ENCODE peak calls at places on chromosomes 4 and X, in ten cellular contexts. M, Z, V, O, F, X, H, Q, R and K are unnamed samples.

GRCh38 chrX:43551590-43551989 is 104.5 kb upstream of the MAOA start:
- DNase-seq in V (no peak), Q (no peak), M (no peak), R (no peak), F (no peak), O (no peak), H (peak), Z (peak), X (no peak), K (no peak)

GRCh38 chr4:173040200-173040599 is 128.4 kb upstream of the GALNT7 start:
- DNase-seq in O (no peak), Q (no peak), R (peak), M (no peak), Z (peak), H (peak), F (no peak), V (no peak), X (peak), K (no peak)

GRCh38 chr4:89752932-89753598 is 83.9 kb downstream of the SNCA start:
- DNase-seq in F (no peak), M (no peak), R (peak), X (no peak), Z (peak), Q (no peak), V (no peak), H (no peak), O (no peak), K (no peak)

GRCh38 chr4:140296335-140296753 is 77.1 kb upstream of the SCOC start:
- DNase-seq in Q (no peak), V (no peak), M (peak), H (peak), X (no peak), Z (peak), R (peak), F (no peak), O (peak), K (peak)

GRCh38 chr4:100736651-100737450 is 219.0 kb upstream of the EMCN start:
- DNase-seq in X (no peak), O (no peak), M (peak), H (peak), V (no peak), R (peak), F (no peak), Z (peak), Q (no peak), K (no peak)

GRCh38 chr4:145709336-145709735 is 29.4 kb downstream of the C4orf51 start:
- DNase-seq in H (no peak), R (no peak), F (no peak), X (no peak), Q (no peak), O (no peak), M (no peak), Z (no peak), V (no peak), K (no peak)

GRCh38 chr4:15027921-15028435 is 25.7 kb downstream of the CPEB2 start:
- DNase-seq in V (no peak), F (no peak), Q (no peak), M (no peak), O (no peak), X (no peak), H (no peak), Z (peak), R (no peak), K (no peak)

GRCh38 chr4:70734971-70735370 is 13.2 kb downstream of the RUFY3 start:
- DNase-seq in Z (no peak), H (peak), V (no peak), X (no peak), F (no peak), R (no peak), O (no peak), M (no peak), Q (no peak), K (no peak)

GRCh38 chr4:24477919-24478318 is 106.4 kb downstream of the DHX15 start:
- DNase-seq in V (no peak), O (peak), M (no peak), R (peak), Z (peak), H (peak), F (no peak), X (peak), Q (no peak), K (no peak)

GRCh38 chrX:44913656-44914531 is 40.9 kb downstream of the KDM6A start:
- DNase-seq in R (no peak), Q (no peak), Z (no peak), F (no peak), H (no peak), V (no peak), X (no peak), M (no peak), O (no peak), K (no peak)

GRCh38 chr4:92014060-92014459 is 289.7 kb upstream of the GRID2 start:
- DNase-seq in V (no peak), M (no peak), X (no peak), R (no peak), H (no peak), F (no peak), Z (peak), O (no peak), Q (no peak), K (no peak)

GRCh38 chr4:184506527-184507121 is 32.3 kb upstream of the IRF2 start:
- DNase-seq in M (no peak), Z (no peak), H (peak), X (no peak), R (no peak), F (no peak), Q (no peak), V (peak), O (no peak), K (no peak)

GRCh38 chrX:133668225-133668931 is 253.1 kb upstream of the GPC4 start:
- DNase-seq in M (no peak), Q (no peak), H (no peak), O (no peak), R (no peak), X (no peak), V (no peak), F (no peak), Z (no peak), K (no peak)

GRCh38 chr4:99683913-99684312 is 26.3 kb upstream of the C4orf54 start:
- DNase-seq in V (no peak), Z (no peak), R (no peak), Q (no peak), X (no peak), O (no peak), F (no peak), H (no peak), M (no peak), K (no peak)

GRCh38 chr4:91198951-91199350 is 1071.8 kb downstream of the CCSER1 start:
- DNase-seq in H (no peak), F (no peak), X (no peak), Q (no peak), M (no peak), Z (no peak), R (no peak), V (no peak), O (no peak), K (no peak)

GRCh38 chr4:186669159-186669720 is 54.4 kb downstream of the FAT1 start:
- DNase-seq in X (peak), Q (no peak), Z (peak), O (peak), F (no peak), H (peak), V (no peak), R (peak), M (no peak), K (no peak)

GRCh38 chr4:185803015-185803414 is 9.0 kb downstream of the SORBS2 start:
- DNase-seq in Z (peak), V (no peak), M (no peak), H (no peak), O (no peak), F (no peak), X (no peak), Q (no peak), R (no peak), K (no peak)

GRCh38 chrX:97210501-97210900 is 326.8 kb downstream of the RPA4 start:
- DNase-seq in O (no peak), Z (no peak), V (no peak), F (no peak), H (no peak), X (no peak), R (no peak), M (no peak), Q (no peak), K (no peak)

GRCh38 chr4:72505314-72505744 is 63.7 kb downstream of the ADAMTS3 start:
- DNase-seq in Q (no peak), H (peak), O (peak), R (peak), V (no peak), X (peak), F (no peak), Z (peak), M (peak), K (no peak)

GRCh38 chr4:143531368-143531767 is 17.9 kb downstream of the SMARCA5 start:
- DNase-seq in X (peak), R (no peak), H (peak), O (no peak), V (no peak), Q (no peak), M (no peak), F (no peak), Z (peak), K (no peak)

GRCh38 chr4:166602068-166602467 is 632.2 kb downstream of the SPOCK3 start:
- DNase-seq in X (no peak), Z (no peak), H (no peak), F (no peak), Q (no peak), M (no peak), O (no peak), V (no peak), R (no peak), K (no peak)

GRCh38 chr4:80173841-80174240 is 23.5 kb upstream of the PRDM8 start:
- DNase-seq in R (no peak), Q (no peak), O (no peak), H (no peak), M (no peak), X (no peak), V (no peak), F (no peak), Z (peak), K (no peak)

GRCh38 chr4:53477038-53477565 is 99.7 kb downstream of the FIP1L1 start:
- DNase-seq in X (peak), M (no peak), V (no peak), Q (no peak), R (no peak), O (no peak), Z (no peak), H (no peak), F (no peak), K (no peak)

GRCh38 chrX:42920752-42921151 is 142.8 kb upstream of the PPP1R2C start:
- DNase-seq in Z (no peak), X (no peak), F (no peak), Q (no peak), M (no peak), R (no peak), O (no peak), H (no peak), V (no peak), K (no peak)

GRCh38 chr4:85489273-85489672 is 14.3 kb downstream of the ARHGAP24 start:
- DNase-seq in F (no peak), Q (no peak), M (no peak), V (no peak), H (no peak), X (peak), O (no peak), Z (peak), R (peak), K (no peak)

GRCh38 chr4:168098257-168098717 is 6.0 kb downstream of the ANXA10 start:
- DNase-seq in R (peak), F (no peak), M (peak), H (no peak), Q (no peak), X (no peak), O (no peak), V (no peak), Z (peak), K (no peak)

GRCh38 chr4:104500452-104500851 is 5.8 kb upstream of the CXXC4 start:
- DNase-seq in F (no peak), V (no peak), O (no peak), X (peak), Q (no peak), R (no peak), Z (no peak), H (no peak), M (no peak), K (no peak)

GRCh38 chrX:40543661-40544328 is 37.0 kb upstream of the ATP6AP2 start:
- DNase-seq in Z (peak), V (no peak), Q (no peak), O (no peak), M (peak), F (no peak), H (peak), X (peak), R (peak), K (no peak)

GRCh38 chrX:110665636-110666035 is 130.0 kb downstream of the CHRDL1 start:
- DNase-seq in H (peak), O (peak), X (peak), M (no peak), Q (no peak), Z (peak), F (peak), R (peak), V (no peak), K (no peak)

GRCh38 chrX:125507119-125507518 is 187.4 kb downstream of the TEX13C start:
- DNase-seq in X (no peak), R (no peak), O (no peak), Q (no peak), V (no peak), M (no peak), Z (peak), F (no peak), H (no peak), K (no peak)

GRCh38 chr4:171281359-171281758 is 531.8 kb upstream of the GALNTL6 start:
- DNase-seq in O (peak), M (no peak), R (no peak), Z (no peak), H (peak), F (no peak), V (no peak), Q (no peak), X (peak), K (no peak)

GRCh38 chr4:129014566-129015509 is 78.5 kb downstream of the SCLT1 start:
- DNase-seq in F (no peak), Z (no peak), R (no peak), X (no peak), H (no peak), V (no peak), Q (no peak), M (no peak), O (no peak), K (no peak)
- TF ChIP-seq CTCF in F (no peak), Z (no peak), R (no peak), X (no peak), H (no peak), V (no peak), Q (no peak), M (no peak), O (no peak), K (no peak)

DNA sequence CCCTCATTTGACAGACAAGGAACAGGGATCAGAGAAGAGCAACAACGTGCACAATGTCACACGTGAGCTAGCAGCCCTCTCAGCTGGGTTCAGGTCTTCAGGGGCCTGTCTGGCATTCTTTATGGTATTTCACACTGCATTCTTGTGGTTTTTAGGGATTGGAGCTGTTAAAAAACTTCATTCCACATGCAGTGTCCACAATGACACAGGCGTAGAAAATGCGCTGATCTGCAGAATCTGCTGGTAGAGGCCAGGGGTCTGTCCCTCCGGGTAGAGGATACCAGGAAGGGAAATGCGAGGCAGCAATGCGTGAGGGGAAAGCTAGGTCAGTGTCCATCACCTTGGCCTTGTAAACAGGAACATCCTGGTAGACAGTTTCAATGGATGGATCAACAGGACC is 36.6 kb downstream of the MAP7D3 start:
- DNase-seq in Z (peak), M (no peak), R (peak), V (no peak), O (no peak), F (no peak), X (no peak), H (peak), Q (no peak), K (no peak)
- TF ChIP-seq CTCF in Z (no peak), M (no peak), R (no peak), V (no peak), O (no peak), F (no peak), X (no peak), H (no peak), Q (no peak), K (no peak)

DNA sequence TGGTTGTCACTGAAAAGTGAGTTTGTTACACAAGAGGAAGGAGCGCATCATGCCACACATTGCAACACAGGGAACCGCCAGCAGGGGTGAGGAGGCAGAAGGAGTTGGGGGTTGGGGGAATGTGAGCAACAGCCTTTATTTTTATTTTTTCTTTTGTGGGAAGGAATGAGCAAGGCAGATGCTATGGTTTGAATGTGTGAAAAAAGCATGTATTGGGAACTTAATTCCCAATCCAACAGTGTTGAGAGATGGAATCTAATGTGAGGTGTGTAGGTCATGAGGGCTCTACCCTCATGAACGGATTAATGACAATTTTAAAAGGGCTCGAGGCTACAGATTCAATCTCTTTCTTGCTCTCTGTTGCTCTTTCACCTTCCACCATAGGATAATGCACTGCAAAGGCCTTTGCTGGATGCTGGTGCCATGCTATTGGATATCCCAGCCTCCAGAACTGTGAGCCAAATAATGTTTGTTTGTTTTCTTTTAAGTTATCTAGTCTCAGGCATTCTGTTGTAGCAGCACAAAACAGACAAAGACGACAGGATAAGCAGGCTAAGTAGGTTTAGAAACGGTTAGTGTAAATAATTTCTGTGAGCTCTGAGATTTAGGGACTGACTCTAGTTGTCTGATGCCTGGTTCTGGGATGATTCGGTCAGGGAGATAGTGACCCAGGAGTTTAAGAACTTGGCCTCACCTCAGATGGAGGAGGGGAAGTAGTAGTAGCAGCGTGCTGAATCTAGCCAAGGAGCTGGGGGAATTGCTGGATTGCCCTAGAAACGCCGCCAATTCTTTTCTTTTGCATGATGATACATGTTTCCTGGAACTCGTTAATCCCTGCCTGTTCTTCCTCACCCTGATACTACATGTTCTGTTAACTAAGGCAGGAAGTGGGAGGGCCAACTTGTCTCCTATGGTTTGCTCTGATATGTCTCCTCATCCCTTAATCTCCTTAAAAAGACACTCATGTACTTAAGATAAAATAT is 156.6 kb upstream of the CTSO start:
- DNase-seq in X (no peak), H (peak), O (peak), Z (peak), R (peak), F (no peak), Q (no peak), M (no peak), V (no peak), K (no peak)
- TF ChIP-seq CTCF in X (peak), H (peak), O (no peak), Z (peak), R (no peak), F (peak), Q (no peak), M (peak), V (no peak), K (no peak)

GRCh38 chrX:8242431-8242830 is 71.4 kb upstream of the VCX2 start:
- DNase-seq in R (no peak), V (no peak), H (no peak), Z (peak), Q (no peak), M (no peak), X (no peak), O (no peak), F (no peak), K (no peak)

GRCh38 chrX:8235026-8235425 is 64.0 kb upstream of the VCX2 start:
- DNase-seq in M (no peak), H (no peak), V (no peak), F (no peak), Z (peak), R (no peak), X (no peak), Q (no peak), O (no peak), K (no peak)

GRCh38 chrX:8233091-8233490 is 62.0 kb upstream of the VCX2 start:
- DNase-seq in X (no peak), Z (peak), V (no peak), R (no peak), F (no peak), Q (no peak), M (no peak), H (no peak), O (no peak), K (no peak)

GRCh38 chrX:8237718-8238117 is 66.7 kb upstream of the VCX2 start:
- DNase-seq in F (no peak), X (peak), R (no peak), Z (no peak), H (no peak), V (peak), Q (no peak), M (no peak), O (no peak), K (no peak)
- TF ChIP-seq CTCF in F (no peak), X (peak), R (no peak), Z (no peak), H (no peak), V (no peak), Q (no peak), M (no peak), O (no peak), K (no peak)

DNA sequence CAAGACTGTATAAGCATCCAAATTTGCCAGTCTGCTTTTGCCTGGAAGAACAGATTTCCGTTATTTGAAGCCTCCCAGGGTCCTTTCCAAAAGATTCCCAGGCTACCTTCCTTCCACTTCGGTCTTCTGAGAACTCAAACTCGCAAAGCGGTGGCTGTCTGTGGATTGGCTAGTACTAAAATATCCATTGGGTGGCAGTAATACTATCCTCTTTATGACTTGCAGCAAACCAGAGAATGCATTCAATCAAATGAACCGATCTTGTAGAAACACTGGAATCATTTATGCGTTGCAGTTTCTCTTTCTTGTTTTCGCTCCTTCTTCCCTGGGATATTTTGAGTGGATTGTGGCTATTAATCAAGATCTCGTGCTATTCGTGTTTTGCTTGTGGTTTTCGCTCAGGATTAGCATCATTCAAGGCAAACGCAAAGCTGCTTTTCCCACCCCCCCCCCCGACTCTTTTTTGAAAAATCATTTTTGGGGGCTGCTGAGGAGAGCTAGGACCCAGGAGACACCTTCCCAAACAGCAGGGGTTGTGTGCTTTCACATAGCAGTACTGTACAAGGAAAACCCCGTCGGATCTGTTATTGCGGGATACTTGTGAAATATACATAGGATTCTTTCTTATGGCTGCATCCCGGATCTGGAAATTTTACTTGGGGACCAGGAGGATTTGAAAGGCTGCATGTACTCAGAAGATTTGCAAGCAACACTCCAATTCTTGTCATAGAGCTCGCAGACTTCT is at the start of gene IL1RAPL1:
- DNase-seq in M (no peak), R (no peak), F (no peak), Q (no peak), H (peak), Z (peak), V (no peak), X (peak), O (no peak), K (no peak)
- TF ChIP-seq CTCF in M (peak), R (no peak), F (peak), Q (no peak), H (peak), Z (peak), V (no peak), X (peak), O (no peak), K (no peak)